ENCODE peak calls at places on chromosomes 7 and 10, in ten cellular contexts. One of them, this sample, is unnamed. For H3K9me3, the result is how much of the 10 kb centered on the place peaks cover.

GRCh38 chr10:77637474-77637985 is at the start of gene KCNMA1:
- DNase-seq in PC-9: no peak
- DNase-seq in body of pancreas: peak
- DNase-seq in heart left ventricle: no peak
- DNase-seq in suprapubic skin: no peak
- DNase-seq in colonic mucosa: no peak
- DNase-seq in cardiac muscle cell: peak
- DNase-seq in lung: no peak
- DNase-seq in fibroblast of lung: peak
- DNase-seq in ascending aorta: no peak
- DNase-seq in this sample: no peak

GRCh38 chr7:157272351-157273207 is 64.2 kb upstream of the DNAJB6 start:
- DNase-seq in PC-9: no peak
- DNase-seq in body of pancreas: no peak
- DNase-seq in heart left ventricle: no peak
- DNase-seq in suprapubic skin: no peak
- DNase-seq in colonic mucosa: no peak
- DNase-seq in cardiac muscle cell: no peak
- DNase-seq in lung: no peak
- DNase-seq in fibroblast of lung: no peak
- DNase-seq in ascending aorta: no peak
- DNase-seq in this sample: no peak

GRCh38 chr7:50650057-50650664 is 85.0 kb upstream of the DDC start:
- DNase-seq in PC-9: no peak
- DNase-seq in body of pancreas: no peak
- DNase-seq in heart left ventricle: no peak
- DNase-seq in suprapubic skin: no peak
- DNase-seq in colonic mucosa: no peak
- DNase-seq in cardiac muscle cell: no peak
- DNase-seq in lung: no peak
- DNase-seq in fibroblast of lung: no peak
- DNase-seq in ascending aorta: no peak
- DNase-seq in this sample: no peak

GRCh38 chr7:925601-926000 is 28.9 kb downstream of the ADAP1 start:
- DNase-seq in PC-9: no peak
- DNase-seq in body of pancreas: peak
- DNase-seq in heart left ventricle: peak
- DNase-seq in suprapubic skin: peak
- DNase-seq in colonic mucosa: peak
- DNase-seq in cardiac muscle cell: no peak
- DNase-seq in lung: no peak
- DNase-seq in fibroblast of lung: no peak
- DNase-seq in ascending aorta: no peak
- DNase-seq in this sample: no peak

GRCh38 chr10:77056650-77057049 is 581.0 kb downstream of the KCNMA1 start:
- DNase-seq in PC-9: no peak
- DNase-seq in body of pancreas: no peak
- DNase-seq in heart left ventricle: no peak
- DNase-seq in suprapubic skin: no peak
- DNase-seq in colonic mucosa: no peak
- DNase-seq in cardiac muscle cell: no peak
- DNase-seq in lung: no peak
- DNase-seq in fibroblast of lung: no peak
- DNase-seq in ascending aorta: no peak
- DNase-seq in this sample: no peak

GRCh38 chr7:68853254-68853653 is 745.0 kb upstream of the AUTS2 start:
- DNase-seq in PC-9: no peak
- DNase-seq in body of pancreas: no peak
- DNase-seq in heart left ventricle: no peak
- DNase-seq in suprapubic skin: no peak
- DNase-seq in colonic mucosa: no peak
- DNase-seq in cardiac muscle cell: no peak
- DNase-seq in lung: no peak
- DNase-seq in fibroblast of lung: no peak
- DNase-seq in ascending aorta: no peak
- DNase-seq in this sample: no peak

GRCh38 chr7:135827391-135827790 is 78.8 kb upstream of the FAM180A start:
- DNase-seq in PC-9: peak
- DNase-seq in body of pancreas: no peak
- DNase-seq in heart left ventricle: no peak
- DNase-seq in suprapubic skin: no peak
- DNase-seq in colonic mucosa: no peak
- DNase-seq in cardiac muscle cell: no peak
- DNase-seq in lung: no peak
- DNase-seq in fibroblast of lung: no peak
- DNase-seq in ascending aorta: no peak
- DNase-seq in this sample: no peak

GRCh38 chr7:73879977-73880681 is 19.2 kb downstream of the TMEM270 start:
- DNase-seq in PC-9: peak
- DNase-seq in body of pancreas: no peak
- DNase-seq in heart left ventricle: peak
- DNase-seq in suprapubic skin: peak
- DNase-seq in colonic mucosa: no peak
- DNase-seq in cardiac muscle cell: no peak
- DNase-seq in lung: peak
- DNase-seq in fibroblast of lung: no peak
- DNase-seq in ascending aorta: no peak
- DNase-seq in this sample: peak

GRCh38 chr7:78924581-78924980 is 528.9 kb downstream of the MAGI2 start:
- DNase-seq in PC-9: no peak
- DNase-seq in body of pancreas: no peak
- DNase-seq in heart left ventricle: no peak
- DNase-seq in suprapubic skin: no peak
- DNase-seq in colonic mucosa: no peak
- DNase-seq in cardiac muscle cell: peak
- DNase-seq in lung: no peak
- DNase-seq in fibroblast of lung: peak
- DNase-seq in ascending aorta: no peak
- DNase-seq in this sample: no peak

GRCh38 chr7:82481499-82482097 is 38.0 kb upstream of the CACNA2D1 start:
- DNase-seq in PC-9: no peak
- DNase-seq in body of pancreas: no peak
- DNase-seq in heart left ventricle: no peak
- DNase-seq in suprapubic skin: no peak
- DNase-seq in colonic mucosa: no peak
- DNase-seq in cardiac muscle cell: peak
- DNase-seq in lung: no peak
- DNase-seq in fibroblast of lung: peak
- DNase-seq in ascending aorta: no peak
- DNase-seq in this sample: no peak

GRCh38 chr7:32070406-32071360 is at the start of gene PDE1C:
- DNase-seq in PC-9: no peak
- DNase-seq in body of pancreas: peak
- DNase-seq in heart left ventricle: peak
- DNase-seq in suprapubic skin: no peak
- DNase-seq in colonic mucosa: no peak
- DNase-seq in cardiac muscle cell: peak
- DNase-seq in lung: no peak
- DNase-seq in fibroblast of lung: peak
- DNase-seq in ascending aorta: no peak
- DNase-seq in this sample: no peak

GRCh38 chr7:74483402-74484336 is 30.0 kb downstream of the GTF2IRD1 start:
- DNase-seq in PC-9: peak
- DNase-seq in body of pancreas: peak
- DNase-seq in heart left ventricle: no peak
- DNase-seq in suprapubic skin: no peak
- DNase-seq in colonic mucosa: no peak
- DNase-seq in cardiac muscle cell: no peak
- DNase-seq in lung: no peak
- DNase-seq in fibroblast of lung: peak
- DNase-seq in ascending aorta: no peak
- DNase-seq in this sample: no peak

DNA sequence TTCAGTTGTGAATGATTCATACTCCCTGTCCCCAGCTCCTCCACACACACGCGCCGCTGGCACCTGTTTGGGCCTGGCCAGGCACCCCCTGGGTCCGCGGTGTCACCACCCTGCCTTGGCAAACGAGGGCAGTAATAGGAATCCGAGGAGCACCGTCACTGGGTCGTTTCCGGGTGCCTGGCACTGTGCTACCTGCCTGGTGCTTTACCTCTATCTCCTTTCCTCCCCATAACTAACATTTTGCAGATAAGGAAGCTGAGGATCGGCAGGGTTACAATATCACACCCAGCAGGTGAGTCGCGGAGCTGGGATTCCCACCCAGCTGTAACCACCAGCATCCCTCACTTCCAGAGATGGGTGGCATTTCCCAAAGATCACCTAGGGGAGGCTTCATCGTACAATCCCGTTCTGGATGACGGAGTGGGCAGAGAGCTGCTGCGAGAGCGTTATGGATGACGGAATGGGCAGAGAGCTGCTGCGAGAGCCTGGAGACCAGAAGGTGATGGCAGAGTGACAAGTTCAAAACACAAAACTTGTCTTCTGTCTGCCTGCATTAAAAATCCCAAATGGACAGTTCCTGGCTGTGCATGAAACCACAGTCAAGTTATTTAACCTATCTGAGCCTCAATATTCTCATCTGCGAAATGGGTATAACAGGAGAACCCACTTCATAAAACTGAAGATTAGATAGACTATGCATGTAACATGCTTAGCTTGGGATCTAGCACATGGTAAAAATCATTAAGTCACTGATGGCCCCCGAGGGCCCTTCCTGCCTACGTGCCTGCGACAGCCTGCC is 1.1 kb upstream of the HSPA12A start:
- DNase-seq in PC-9: no peak
- DNase-seq in body of pancreas: no peak
- DNase-seq in heart left ventricle: no peak
- DNase-seq in suprapubic skin: no peak
- DNase-seq in colonic mucosa: no peak
- DNase-seq in cardiac muscle cell: no peak
- DNase-seq in lung: no peak
- DNase-seq in fibroblast of lung: no peak
- DNase-seq in ascending aorta: peak
- DNase-seq in this sample: no peak
- H3K27ac ChIP-seq in PC-9: peak
- H3K27ac ChIP-seq in body of pancreas: peak
- H3K27ac ChIP-seq in heart left ventricle: peak
- H3K27ac ChIP-seq in suprapubic skin: peak
- H3K27ac ChIP-seq in colonic mucosa: peak
- H3K27ac ChIP-seq in cardiac muscle cell: no peak
- H3K27ac ChIP-seq in lung: peak
- H3K27ac ChIP-seq in fibroblast of lung: no peak
- H3K27ac ChIP-seq in ascending aorta: peak
- H3K27ac ChIP-seq in this sample: peak

DNA sequence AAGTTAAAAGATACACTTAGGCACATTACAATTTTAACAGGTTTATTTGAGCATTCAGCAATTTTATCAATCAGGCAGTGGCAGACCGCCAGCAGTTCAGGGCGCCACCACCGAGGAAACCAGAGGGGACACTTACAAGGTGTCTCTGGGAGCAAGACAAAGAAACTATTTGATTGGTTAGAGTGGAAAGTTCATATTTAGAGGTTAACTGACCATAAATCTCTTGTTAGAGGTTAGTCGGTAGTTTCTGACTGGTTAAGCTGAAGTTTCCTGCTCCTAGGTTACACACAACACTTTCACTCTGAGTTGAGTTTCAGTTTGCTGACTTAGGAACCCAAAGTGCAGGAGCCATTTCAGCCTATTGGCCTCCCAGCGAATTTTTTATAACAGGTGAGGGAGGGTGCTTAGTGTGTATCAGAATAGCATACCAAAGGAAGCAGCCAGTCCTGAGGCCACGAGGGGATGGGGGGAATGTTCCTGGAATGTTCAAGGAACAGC is 10.8 kb upstream of the PVRIG start:
- DNase-seq in PC-9: no peak
- DNase-seq in body of pancreas: peak
- DNase-seq in heart left ventricle: no peak
- DNase-seq in suprapubic skin: no peak
- DNase-seq in colonic mucosa: no peak
- DNase-seq in cardiac muscle cell: no peak
- DNase-seq in lung: no peak
- DNase-seq in fibroblast of lung: no peak
- DNase-seq in ascending aorta: no peak
- DNase-seq in this sample: no peak
- TF ChIP-seq CTCF in PC-9: no peak
- TF ChIP-seq CTCF in body of pancreas: no peak
- TF ChIP-seq CTCF in heart left ventricle: no peak
- TF ChIP-seq CTCF in suprapubic skin: no peak
- TF ChIP-seq CTCF in colonic mucosa: no peak
- TF ChIP-seq CTCF in cardiac muscle cell: no peak
- TF ChIP-seq CTCF in lung: no peak
- TF ChIP-seq CTCF in fibroblast of lung: no peak
- TF ChIP-seq CTCF in ascending aorta: no peak
- TF ChIP-seq CTCF in this sample: no peak

GRCh38 chr10:20443094-20443493 is 454.0 kb downstream of the NEBL start:
- DNase-seq in PC-9: no peak
- DNase-seq in body of pancreas: no peak
- DNase-seq in heart left ventricle: no peak
- DNase-seq in suprapubic skin: no peak
- DNase-seq in colonic mucosa: no peak
- DNase-seq in cardiac muscle cell: peak
- DNase-seq in lung: no peak
- DNase-seq in fibroblast of lung: no peak
- DNase-seq in ascending aorta: no peak
- DNase-seq in this sample: no peak

GRCh38 chr10:20446794-20447193 is 450.3 kb downstream of the NEBL start:
- DNase-seq in PC-9: no peak
- DNase-seq in body of pancreas: no peak
- DNase-seq in heart left ventricle: no peak
- DNase-seq in suprapubic skin: no peak
- DNase-seq in colonic mucosa: no peak
- DNase-seq in cardiac muscle cell: no peak
- DNase-seq in lung: no peak
- DNase-seq in fibroblast of lung: no peak
- DNase-seq in ascending aorta: no peak
- DNase-seq in this sample: no peak
- H3K9me3 ChIP-seq in PC-9: under half
- H3K9me3 ChIP-seq in body of pancreas: under half
- H3K9me3 ChIP-seq in heart left ventricle: under half
- H3K9me3 ChIP-seq in suprapubic skin: under half
- H3K9me3 ChIP-seq in colonic mucosa: under half
- H3K9me3 ChIP-seq in cardiac muscle cell: under half
- H3K9me3 ChIP-seq in lung: under half
- H3K9me3 ChIP-seq in fibroblast of lung: under half
- H3K9me3 ChIP-seq in ascending aorta: under half
- H3K9me3 ChIP-seq in this sample: under half

DNA sequence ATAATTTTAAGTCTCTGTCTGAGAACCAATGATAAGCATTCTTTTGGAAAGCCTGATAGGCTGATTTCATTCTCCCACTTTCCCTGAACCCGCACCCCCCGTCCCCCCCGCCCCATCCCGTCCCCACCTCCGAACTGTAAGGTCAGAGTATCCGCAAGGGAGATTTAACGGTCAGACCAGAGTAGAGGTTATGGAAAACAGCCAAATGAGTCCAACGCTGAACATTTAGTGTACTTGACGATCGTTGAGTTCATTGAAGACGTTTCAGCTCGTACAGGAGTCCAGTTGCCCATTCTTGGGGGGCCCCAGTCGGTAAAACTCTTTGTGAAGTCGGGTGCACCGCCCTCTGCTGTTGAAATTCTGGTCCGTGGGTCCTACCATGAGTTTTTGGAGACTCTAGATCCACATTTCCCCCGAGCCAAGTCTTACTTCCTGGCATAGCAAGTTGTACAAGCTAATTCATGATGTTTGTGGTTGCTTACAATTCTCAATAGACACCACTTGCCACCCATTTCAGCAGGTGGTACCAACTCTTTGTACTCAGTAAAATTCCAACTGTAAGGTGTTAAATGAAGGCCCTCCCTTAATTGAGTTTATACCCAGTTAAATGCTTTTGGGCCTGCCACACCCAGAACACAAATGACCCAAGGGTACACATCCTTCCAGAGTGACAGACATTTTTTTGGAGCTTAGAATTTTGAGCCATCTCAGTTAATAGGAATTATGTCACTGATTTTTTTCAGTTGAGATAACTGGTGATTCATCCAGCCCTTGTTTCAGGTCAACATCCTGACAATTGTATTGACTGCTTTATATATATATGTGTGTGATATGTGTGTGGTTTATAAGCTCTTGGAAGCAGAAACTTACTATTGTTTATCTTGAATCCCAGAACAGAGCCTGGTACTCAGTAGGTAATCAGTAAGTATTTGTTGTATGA is 1.2 kb downstream of the MARCHF5 start:
- DNase-seq in PC-9: peak
- DNase-seq in body of pancreas: peak
- DNase-seq in heart left ventricle: peak
- DNase-seq in suprapubic skin: no peak
- DNase-seq in colonic mucosa: peak
- DNase-seq in cardiac muscle cell: peak
- DNase-seq in lung: peak
- DNase-seq in fibroblast of lung: peak
- DNase-seq in ascending aorta: no peak
- DNase-seq in this sample: peak
- H3K27ac ChIP-seq in PC-9: peak
- H3K27ac ChIP-seq in body of pancreas: peak
- H3K27ac ChIP-seq in heart left ventricle: peak
- H3K27ac ChIP-seq in suprapubic skin: peak
- H3K27ac ChIP-seq in colonic mucosa: peak
- H3K27ac ChIP-seq in cardiac muscle cell: peak
- H3K27ac ChIP-seq in lung: peak
- H3K27ac ChIP-seq in fibroblast of lung: peak
- H3K27ac ChIP-seq in ascending aorta: peak
- H3K27ac ChIP-seq in this sample: peak